ENCODE peak calls at places on chromosomes 1 and 21, in five cellular contexts. One of them, this sample, is unnamed.

GRCh38 chr1:18527514-18527913 is 46.8 kb downstream of the KLHDC7A start:
- DNase-seq in activated naive CD4-positive, alpha-beta T cell treated with Interleukin-2 at 50 U/mL for 16 hours: no peak
- DNase-seq in progenitor cell of endocrine pancreas: no peak
- DNase-seq in stimulated activated CD4-positive, alpha-beta T cell treated with anti-CD3 and anti-CD28 coated beads, Interleukin-12 subunit alpha, Interleukin-12 subunit beta, amount 100 ng/mL, for 48 hours: no peak
- DNase-seq in activated naive CD8-positive, alpha-beta T cell treated with anti-CD3 and anti-CD28 coated beads, Interleukin-2, amount 50 U/mL, for 24 hours: no peak
- DNase-seq in this sample: no peak

GRCh38 chr1:3712573-3713535 is 39.4 kb upstream of the CCDC27 start:
- DNase-seq in activated naive CD4-positive, alpha-beta T cell treated with Interleukin-2 at 50 U/mL for 16 hours: no peak
- DNase-seq in progenitor cell of endocrine pancreas: no peak
- DNase-seq in stimulated activated CD4-positive, alpha-beta T cell treated with anti-CD3 and anti-CD28 coated beads, Interleukin-12 subunit alpha, Interleukin-12 subunit beta, amount 100 ng/mL, for 48 hours: no peak
- DNase-seq in activated naive CD8-positive, alpha-beta T cell treated with anti-CD3 and anti-CD28 coated beads, Interleukin-2, amount 50 U/mL, for 24 hours: no peak
- DNase-seq in this sample: no peak

GRCh38 chr1:166947398-166948043 is 27.8 kb downstream of the ILDR2 start:
- DNase-seq in activated naive CD4-positive, alpha-beta T cell treated with Interleukin-2 at 50 U/mL for 16 hours: no peak
- DNase-seq in progenitor cell of endocrine pancreas: peak
- DNase-seq in stimulated activated CD4-positive, alpha-beta T cell treated with anti-CD3 and anti-CD28 coated beads, Interleukin-12 subunit alpha, Interleukin-12 subunit beta, amount 100 ng/mL, for 48 hours: no peak
- DNase-seq in activated naive CD8-positive, alpha-beta T cell treated with anti-CD3 and anti-CD28 coated beads, Interleukin-2, amount 50 U/mL, for 24 hours: peak
- DNase-seq in this sample: no peak

GRCh38 chr1:178684111-178684510 is 40.9 kb upstream of the RALGPS2 start:
- DNase-seq in activated naive CD4-positive, alpha-beta T cell treated with Interleukin-2 at 50 U/mL for 16 hours: no peak
- DNase-seq in progenitor cell of endocrine pancreas: no peak
- DNase-seq in stimulated activated CD4-positive, alpha-beta T cell treated with anti-CD3 and anti-CD28 coated beads, Interleukin-12 subunit alpha, Interleukin-12 subunit beta, amount 100 ng/mL, for 48 hours: no peak
- DNase-seq in activated naive CD8-positive, alpha-beta T cell treated with anti-CD3 and anti-CD28 coated beads, Interleukin-2, amount 50 U/mL, for 24 hours: no peak
- DNase-seq in this sample: no peak

GRCh38 chr1:91606546-91607078 is 106.0 kb downstream of the CDC7 start:
- DNase-seq in activated naive CD4-positive, alpha-beta T cell treated with Interleukin-2 at 50 U/mL for 16 hours: no peak
- DNase-seq in progenitor cell of endocrine pancreas: no peak
- DNase-seq in stimulated activated CD4-positive, alpha-beta T cell treated with anti-CD3 and anti-CD28 coated beads, Interleukin-12 subunit alpha, Interleukin-12 subunit beta, amount 100 ng/mL, for 48 hours: no peak
- DNase-seq in activated naive CD8-positive, alpha-beta T cell treated with anti-CD3 and anti-CD28 coated beads, Interleukin-2, amount 50 U/mL, for 24 hours: no peak
- DNase-seq in this sample: no peak

GRCh38 chr1:45444609-45445131 is 46.3 kb downstream of the TESK2 start:
- DNase-seq in activated naive CD4-positive, alpha-beta T cell treated with Interleukin-2 at 50 U/mL for 16 hours: no peak
- DNase-seq in progenitor cell of endocrine pancreas: no peak
- DNase-seq in stimulated activated CD4-positive, alpha-beta T cell treated with anti-CD3 and anti-CD28 coated beads, Interleukin-12 subunit alpha, Interleukin-12 subunit beta, amount 100 ng/mL, for 48 hours: no peak
- DNase-seq in activated naive CD8-positive, alpha-beta T cell treated with anti-CD3 and anti-CD28 coated beads, Interleukin-2, amount 50 U/mL, for 24 hours: no peak
- DNase-seq in this sample: no peak

GRCh38 chr21:42474043-42474831 is 21.8 kb downstream of the RSPH1 start:
- DNase-seq in activated naive CD4-positive, alpha-beta T cell treated with Interleukin-2 at 50 U/mL for 16 hours: no peak
- DNase-seq in progenitor cell of endocrine pancreas: no peak
- DNase-seq in stimulated activated CD4-positive, alpha-beta T cell treated with anti-CD3 and anti-CD28 coated beads, Interleukin-12 subunit alpha, Interleukin-12 subunit beta, amount 100 ng/mL, for 48 hours: no peak
- DNase-seq in activated naive CD8-positive, alpha-beta T cell treated with anti-CD3 and anti-CD28 coated beads, Interleukin-2, amount 50 U/mL, for 24 hours: no peak
- DNase-seq in this sample: no peak

GRCh38 chr1:29465755-29466154 is 229.4 kb downstream of the PTPRU start:
- DNase-seq in activated naive CD4-positive, alpha-beta T cell treated with Interleukin-2 at 50 U/mL for 16 hours: no peak
- DNase-seq in progenitor cell of endocrine pancreas: no peak
- DNase-seq in stimulated activated CD4-positive, alpha-beta T cell treated with anti-CD3 and anti-CD28 coated beads, Interleukin-12 subunit alpha, Interleukin-12 subunit beta, amount 100 ng/mL, for 48 hours: no peak
- DNase-seq in activated naive CD8-positive, alpha-beta T cell treated with anti-CD3 and anti-CD28 coated beads, Interleukin-2, amount 50 U/mL, for 24 hours: no peak
- DNase-seq in this sample: no peak

GRCh38 chr1:157963713-157964112 is 29.7 kb upstream of the KIRREL1 start:
- DNase-seq in activated naive CD4-positive, alpha-beta T cell treated with Interleukin-2 at 50 U/mL for 16 hours: peak
- DNase-seq in progenitor cell of endocrine pancreas: peak
- DNase-seq in stimulated activated CD4-positive, alpha-beta T cell treated with anti-CD3 and anti-CD28 coated beads, Interleukin-12 subunit alpha, Interleukin-12 subunit beta, amount 100 ng/mL, for 48 hours: peak
- DNase-seq in activated naive CD8-positive, alpha-beta T cell treated with anti-CD3 and anti-CD28 coated beads, Interleukin-2, amount 50 U/mL, for 24 hours: peak
- DNase-seq in this sample: peak

GRCh38 chr1:54080598-54081049 is 27.2 kb downstream of the TCEANC2 start:
- DNase-seq in activated naive CD4-positive, alpha-beta T cell treated with Interleukin-2 at 50 U/mL for 16 hours: no peak
- DNase-seq in progenitor cell of endocrine pancreas: no peak
- DNase-seq in stimulated activated CD4-positive, alpha-beta T cell treated with anti-CD3 and anti-CD28 coated beads, Interleukin-12 subunit alpha, Interleukin-12 subunit beta, amount 100 ng/mL, for 48 hours: no peak
- DNase-seq in activated naive CD8-positive, alpha-beta T cell treated with anti-CD3 and anti-CD28 coated beads, Interleukin-2, amount 50 U/mL, for 24 hours: no peak
- DNase-seq in this sample: no peak